ENCODE peak calls at places on chromosomes 2 and 18, in ten cellular contexts. P is NT2/D1; K is heart right ventricle; B is AG09309; F is heart left ventricle; Z is adipocyte; J is naive thymus-derived CD4-positive, alpha-beta T cell; R is mammary epithelial cell; X is fibroblast of lung; N is tibial artery. D is an unnamed sample.
A peak's percentile ranks its signal among the peaks of the same experiment; 100 is the strongest.

GRCh38 chr2:169661263-169661662 is 32.9 kb downstream of the CFAP210 start:
- DNase-seq in P (no peak), K (no peak), B (no peak), F (no peak), Z (no peak), J (no peak), R (no peak), X (no peak), N (no peak), D (no peak)

GRCh38 chr2:1811258-1811970 is 67.1 kb upstream of the PXDN start:
- DNase-seq in P (no peak), K (no peak), B (no peak), F (no peak), Z (no peak), J (no peak), R (no peak), X (peak; percentile 21), N (no peak), D (no peak)

GRCh38 chr2:37168217-37168981 is 11.6 kb upstream of the EIF2AK2 start:
- DNase-seq in P (no peak), K (no peak), B (no peak), F (no peak), Z (peak; percentile 75), J (peak; percentile 52), R (peak; percentile 36), X (peak; percentile 63), N (no peak), D (peak; percentile 31)

GRCh38 chr2:239509388-239510143 is 108.7 kb upstream of the HDAC4 start:
- DNase-seq in P (no peak), K (no peak), B (no peak), F (no peak), Z (no peak), J (no peak), R (no peak), X (no peak), N (no peak), D (no peak)

GRCh38 chr2:237229905-237230304 is 144.2 kb downstream of the COPS8 start:
- DNase-seq in P (no peak), K (no peak), B (no peak), F (no peak), Z (no peak), J (no peak), R (no peak), X (no peak), N (no peak), D (no peak)

GRCh38 chr2:95287806-95288205 is 9.3 kb upstream of the KCNIP3 start:
- DNase-seq in P (no peak), K (no peak), B (no peak), F (no peak), Z (no peak), J (no peak), R (no peak), X (no peak), N (no peak), D (no peak)

GRCh38 chr2:180983468-180984388 is 3.3 kb downstream of the UBE2E3 start:
- DNase-seq in P (peak; percentile 42), K (no peak), B (no peak), F (peak; percentile 18), Z (peak; percentile 80), J (peak; percentile 56), R (peak; percentile 54), X (peak; percentile 82), N (no peak), D (no peak)

GRCh38 chr2:65396348-65397026 is 35.9 kb downstream of the SPRED2 start:
- DNase-seq in P (no peak), K (no peak), B (no peak), F (no peak), Z (peak; percentile 72), J (no peak), R (no peak), X (peak; percentile 86), N (peak; percentile 39), D (peak; percentile 43)

GRCh38 chr18:5518899-5519371 is 24.9 kb downstream of the EPB41L3 start:
- DNase-seq in P (no peak), K (no peak), B (no peak), F (no peak), Z (peak; percentile 25), J (no peak), R (no peak), X (peak; percentile 56), N (no peak), D (no peak)

GRCh38 chr2:76895469-76895868 is 626.7 kb downstream of the LRRTM4 start:
- DNase-seq in P (no peak), K (no peak), B (no peak), F (no peak), Z (no peak), J (no peak), R (no peak), X (peak; percentile 47), N (no peak), D (no peak)

GRCh38 chr18:45386256-45386655 is 229.0 kb upstream of the SLC14A2 start:
- DNase-seq in P (peak; percentile 52), K (peak; percentile 20), B (no peak), F (no peak), Z (peak; percentile 56), J (no peak), R (no peak), X (peak; percentile 47), N (no peak), D (peak; percentile 33)

GRCh38 chr2:174012347-174013309 is 47.5 kb upstream of the SP3 start:
- DNase-seq in P (no peak), K (peak; percentile 81), B (no peak), F (peak; percentile 80), Z (no peak), J (peak; percentile 13), R (no peak), X (peak; percentile 74), N (peak; percentile 82), D (peak; percentile 76)

GRCh38 chr2:54030814-54031213 is 60.0 kb upstream of the PSME4 start:
- DNase-seq in P (no peak), K (no peak), B (no peak), F (no peak), Z (no peak), J (no peak), R (no peak), X (no peak), N (no peak), D (no peak)

GRCh38 chr2:240963376-240964220 is 34.8 kb upstream of the SNED1 start:
- DNase-seq in P (no peak), K (no peak), B (no peak), F (no peak), Z (no peak), J (no peak), R (no peak), X (no peak), N (peak; percentile 12), D (no peak)

GRCh38 chr2:62293490-62294212 is 97.7 kb downstream of the B3GNT2 start:
- DNase-seq in P (peak; percentile 89), K (peak; percentile 58), B (no peak), F (peak; percentile 54), Z (no peak), J (no peak), R (peak; percentile 60), X (peak; percentile 26), N (peak; percentile 34), D (peak; percentile 90)

DNA sequence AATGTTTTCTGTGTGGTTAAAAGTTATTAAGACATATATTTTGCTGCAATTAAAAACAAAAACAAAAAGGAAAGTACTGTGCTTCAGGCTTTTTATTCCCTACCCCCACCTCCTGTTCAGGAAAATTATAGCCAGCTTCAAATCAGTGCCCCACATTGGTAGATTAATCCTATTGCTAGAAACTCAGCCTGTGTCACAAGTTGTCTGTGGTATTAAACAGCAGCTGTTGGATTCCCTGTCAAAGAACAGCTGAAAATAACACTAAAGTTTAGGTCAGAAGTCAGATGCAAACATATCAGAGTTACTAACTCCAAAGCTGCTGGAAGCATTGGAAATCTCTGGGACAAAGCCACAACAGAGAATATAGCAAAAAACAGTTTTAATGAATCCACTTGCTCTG is 798 bp upstream of the CCDC141 start:
- DNase-seq in P (no peak), K (no peak), B (no peak), F (no peak), Z (peak; percentile 3), J (no peak), R (no peak), X (peak; percentile 37), N (no peak), D (no peak)
- H3K4me3 ChIP-seq in P (no peak overlapping the region), K (peak overlapping the region; percentile 58), B (no peak overlapping the region), F (peak overlapping the region; percentile 63), Z (no peak overlapping the region), J (no peak overlapping the region), R (no peak overlapping the region), X (no peak overlapping the region), N (no peak overlapping the region), D (no peak overlapping the region)

DNA sequence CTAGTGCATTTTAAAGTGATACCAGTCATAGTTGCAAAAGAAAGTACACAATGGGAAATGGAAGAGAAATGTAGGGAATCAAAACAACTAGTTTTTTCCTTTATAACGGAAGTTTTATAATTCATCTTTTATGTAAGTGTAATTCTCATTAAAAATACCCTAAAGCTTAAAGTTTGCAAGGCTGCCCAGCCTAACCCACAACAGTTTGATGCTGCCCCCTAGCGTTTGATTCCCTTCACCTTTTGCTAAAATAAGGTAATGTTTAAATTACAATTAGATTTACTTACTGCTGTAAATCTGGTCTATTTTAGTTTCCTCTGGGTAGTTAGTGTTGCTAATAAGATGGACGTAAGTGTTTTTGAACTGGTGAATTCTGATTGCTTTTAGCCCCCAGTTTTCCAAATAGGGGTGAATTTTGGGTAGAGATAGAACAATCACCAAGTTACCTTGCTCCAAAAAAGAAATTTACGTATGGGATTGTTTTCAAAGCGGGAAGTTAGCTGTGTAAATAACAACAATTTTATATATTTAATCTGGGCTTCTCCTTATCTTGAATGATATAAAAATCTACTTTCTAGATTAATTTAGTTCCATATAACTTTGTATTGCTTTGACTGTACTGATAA is 3.4 kb downstream of the SLC39A10 start:
- DNase-seq in P (no peak), K (no peak), B (peak; percentile 45), F (peak; percentile 69), Z (peak; percentile 95), J (peak; percentile 82), R (peak; percentile 39), X (peak; percentile 87), N (peak; percentile 70), D (no peak)
- H3K4me3 ChIP-seq in P (no peak overlapping the region), K (no peak overlapping the region), B (no peak overlapping the region), F (peak overlapping the region; percentile 96), Z (peak overlapping the region; percentile 91), J (peak overlapping the region; percentile 81), R (peak overlapping the region; percentile 93), X (peak overlapping the region; percentile 65), N (no peak overlapping the region), D (no peak overlapping the region)

GRCh38 chr2:172340394-172340793 is 87.0 kb upstream of the ITGA6 start:
- DNase-seq in P (no peak), K (no peak), B (no peak), F (no peak), Z (peak; percentile 39), J (no peak), R (no peak), X (peak; percentile 9), N (no peak), D (no peak)
- H3K4me3 ChIP-seq in P (no peak overlapping the region), K (no peak overlapping the region), B (no peak overlapping the region), F (peak overlapping the region; percentile 4), Z (no peak overlapping the region), J (peak overlapping the region; percentile 41), R (peak overlapping the region; percentile 43), X (peak overlapping the region; percentile 9), N (no peak overlapping the region), D (no peak overlapping the region)

GRCh38 chr18:60471652-60472051 is 99.1 kb upstream of the MC4R start:
- DNase-seq in P (no peak), K (no peak), B (no peak), F (no peak), Z (peak; percentile 36), J (no peak), R (no peak), X (no peak), N (no peak), D (no peak)

GRCh38 chr18:60466671-60467070 is 94.1 kb upstream of the MC4R start:
- DNase-seq in P (no peak), K (no peak), B (peak; percentile 33), F (no peak), Z (peak; percentile 87), J (no peak), R (no peak), X (peak; percentile 32), N (no peak), D (no peak)

GRCh38 chr18:60469396-60469795 is 96.8 kb upstream of the MC4R start:
- DNase-seq in P (no peak), K (no peak), B (no peak), F (no peak), Z (no peak), J (no peak), R (no peak), X (peak; percentile 22), N (no peak), D (no peak)
- H3K4me3 ChIP-seq in P (no peak overlapping the region), K (no peak overlapping the region), B (no peak overlapping the region), F (peak overlapping the region; percentile 32), Z (no peak overlapping the region), J (no peak overlapping the region), R (no peak overlapping the region), X (no peak overlapping the region), N (no peak overlapping the region), D (no peak overlapping the region)